ENCODE peak calls at places on chromosomes 4 and X, in four cellular contexts. J is GM12892, O is GM12878, R is breast epithelium. T is an unnamed sample.

GRCh38 chr4:130403221-130403620 is 1307.3 kb downstream of the C4orf33 start:
- DNase-seq in J (no peak), O (no peak), R (no peak), T (no peak)

GRCh38 chrX:109710181-109710580 is 22.9 kb downstream of the ACSL4 start:
- DNase-seq in O (no peak), J (no peak), R (no peak), T (no peak)

GRCh38 chr4:119227690-119228089 is 15.2 kb downstream of the USP53 start:
- DNase-seq in R (no peak), J (no peak), O (no peak), T (no peak)

GRCh38 chrX:53086464-53086863 is 4.3 kb downstream of the TSPYL2 start:
- DNase-seq in R (no peak), J (no peak), O (no peak), T (no peak)

GRCh38 chrX:66018585-66019309 is 21.1 kb downstream of the VSIG4 start:
- DNase-seq in R (no peak), J (no peak), O (no peak), T (no peak)

GRCh38 chrX:70444326-70445196 is at the start of gene DLG3:
- DNase-seq in O (no peak), R (no peak), J (no peak), T (no peak)

GRCh38 chr4:184357164-184357563 is 117.2 kb downstream of the IRF2 start:
- DNase-seq in R (no peak), J (no peak), O (no peak), T (no peak)

GRCh38 chrX:136665258-136665900 is 17.4 kb downstream of the CD40LG start:
- DNase-seq in R (no peak), O (no peak), J (no peak), T (no peak)

GRCh38 chr4:138230048-138230447 is 12.1 kb downstream of the SLC7A11 start:
- DNase-seq in J (no peak), R (no peak), O (no peak), T (no peak)

GRCh38 chr4:153919667-153920066 is 130.8 kb upstream of the SFRP2 start:
- DNase-seq in O (no peak), J (no peak), R (no peak), T (no peak)

GRCh38 chrX:106862972-106863688 is 40.0 kb downstream of the RIPPLY1 start:
- DNase-seq in R (no peak), J (no peak), O (no peak), T (no peak)

GRCh38 chr4:14264437-14264836 is 636.9 kb upstream of the BOD1L1 start:
- DNase-seq in O (no peak), R (no peak), J (no peak), T (no peak)

GRCh38 chrX:97672138-97672537 is 788.4 kb downstream of the RPA4 start:
- DNase-seq in R (no peak), J (no peak), O (no peak), T (no peak)

GRCh38 chr4:89598602-89599001 is 238.4 kb downstream of the SNCA start:
- DNase-seq in J (no peak), O (no peak), R (no peak), T (no peak)

GRCh38 chrX:68834371-68835103 is 5.7 kb downstream of the EFNB1 start:
- DNase-seq in R (no peak), O (no peak), J (no peak), T (peak; percentile 14)

GRCh38 chrX:136541294-136541693 is 9.3 kb downstream of the VGLL1 start:
- DNase-seq in J (no peak), O (no peak), R (no peak), T (no peak)

GRCh38 chr4:184396570-184397515 is 77.5 kb downstream of the IRF2 start:
- DNase-seq in R (no peak), O (no peak), J (no peak), T (no peak)

GRCh38 chr4:164613761-164614277 is 140.1 kb upstream of the SMIM31 start:
- DNase-seq in J (no peak), R (no peak), O (no peak), T (no peak)

GRCh38 chr4:106369456-106370060 is 980 bp upstream of the GIMD1 start:
- DNase-seq in O (peak; percentile 20), J (no peak), R (no peak), T (no peak)

GRCh38 chr4:20639346-20639745 is 60.9 kb upstream of the PACRGL start:
- DNase-seq in R (no peak), O (no peak), J (no peak), T (no peak)

GRCh38 chr4:16496501-16496900 is 270.2 kb upstream of the TAPT1 start:
- DNase-seq in O (no peak), J (no peak), R (no peak), T (no peak)

GRCh38 chr4:176584031-176584430 is 208.7 kb downstream of the VEGFC start:
- DNase-seq in R (no peak), J (no peak), O (no peak), T (no peak)

GRCh38 chr4:9997881-9998280 is 23.4 kb downstream of the SLC2A9 start:
- DNase-seq in O (no peak), J (no peak), R (no peak), T (no peak)

GRCh38 chr4:1050486-1051213 is 39.2 kb downstream of the FGFRL1 start:
- DNase-seq in J (peak; percentile 3), R (peak; percentile 51), O (no peak), T (no peak)

GRCh38 chr4:1051472-1051871 is 40.0 kb downstream of the FGFRL1 start:
- DNase-seq in O (no peak), R (peak; percentile 33), J (no peak), T (no peak)

GRCh38 chr4:1052231-1052671 is 40.8 kb downstream of the FGFRL1 start:
- DNase-seq in J (no peak), R (peak; percentile 43), O (no peak), T (peak; percentile 48)

GRCh38 chr4:1055721-1056590 is 44.5 kb downstream of the FGFRL1 start:
- DNase-seq in J (no peak), O (no peak), R (peak; percentile 51), T (peak; percentile 91)

DNA sequence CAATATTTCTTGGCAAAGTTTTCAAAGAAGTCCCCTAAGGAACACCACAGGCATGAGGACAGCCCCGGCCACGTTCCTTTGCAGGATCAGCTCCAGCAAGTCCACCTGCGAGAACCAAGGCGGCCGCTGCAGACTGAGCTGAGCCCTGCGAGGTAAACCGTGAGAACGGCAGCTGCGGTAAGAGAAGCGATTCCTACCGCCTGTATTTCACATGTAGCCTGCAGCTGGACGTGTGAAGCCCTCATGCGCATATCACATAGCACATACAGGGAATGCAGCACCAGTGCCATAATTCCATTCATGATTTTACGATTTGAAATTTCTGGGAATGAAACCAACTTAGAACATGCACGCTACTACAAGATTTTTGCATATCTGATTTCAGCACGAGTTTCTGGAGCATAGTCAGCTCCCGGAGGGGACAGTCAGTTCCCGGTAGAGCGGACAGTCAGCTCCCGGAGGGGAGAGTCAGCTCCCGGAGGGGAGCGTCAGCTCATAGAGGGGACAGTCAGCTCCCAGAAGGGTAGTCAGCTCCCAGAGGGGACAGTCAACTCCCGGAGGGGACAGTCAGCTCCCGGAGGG is 41.7 kb downstream of the FGFRL1 start:
- DNase-seq in R (peak; percentile 56), J (no peak), O (no peak), T (peak; percentile 34)
- TF ChIP-seq POLR2AphosphoS5 in R (no peak), J (no peak), O (no peak), T (no peak)

GRCh38 chr4:98994474-98995182 is 893 bp upstream of the METAP1 start:
- DNase-seq in O (no peak), J (no peak), R (no peak), T (peak; percentile 34)

GRCh38 chr4:98996056-98996941 is 778 bp downstream of the METAP1 start:
- DNase-seq in J (no peak), O (no peak), R (no peak), T (peak; percentile 22)

GRCh38 chr4:98997176-98997575 is 1.7 kb downstream of the METAP1 start:
- DNase-seq in J (no peak), R (no peak), O (no peak), T (no peak)

GRCh38 chr4:98993419-98994071 is 2.0 kb upstream of the METAP1 start:
- DNase-seq in O (no peak), J (no peak), R (no peak), T (peak; percentile 83)

DNA sequence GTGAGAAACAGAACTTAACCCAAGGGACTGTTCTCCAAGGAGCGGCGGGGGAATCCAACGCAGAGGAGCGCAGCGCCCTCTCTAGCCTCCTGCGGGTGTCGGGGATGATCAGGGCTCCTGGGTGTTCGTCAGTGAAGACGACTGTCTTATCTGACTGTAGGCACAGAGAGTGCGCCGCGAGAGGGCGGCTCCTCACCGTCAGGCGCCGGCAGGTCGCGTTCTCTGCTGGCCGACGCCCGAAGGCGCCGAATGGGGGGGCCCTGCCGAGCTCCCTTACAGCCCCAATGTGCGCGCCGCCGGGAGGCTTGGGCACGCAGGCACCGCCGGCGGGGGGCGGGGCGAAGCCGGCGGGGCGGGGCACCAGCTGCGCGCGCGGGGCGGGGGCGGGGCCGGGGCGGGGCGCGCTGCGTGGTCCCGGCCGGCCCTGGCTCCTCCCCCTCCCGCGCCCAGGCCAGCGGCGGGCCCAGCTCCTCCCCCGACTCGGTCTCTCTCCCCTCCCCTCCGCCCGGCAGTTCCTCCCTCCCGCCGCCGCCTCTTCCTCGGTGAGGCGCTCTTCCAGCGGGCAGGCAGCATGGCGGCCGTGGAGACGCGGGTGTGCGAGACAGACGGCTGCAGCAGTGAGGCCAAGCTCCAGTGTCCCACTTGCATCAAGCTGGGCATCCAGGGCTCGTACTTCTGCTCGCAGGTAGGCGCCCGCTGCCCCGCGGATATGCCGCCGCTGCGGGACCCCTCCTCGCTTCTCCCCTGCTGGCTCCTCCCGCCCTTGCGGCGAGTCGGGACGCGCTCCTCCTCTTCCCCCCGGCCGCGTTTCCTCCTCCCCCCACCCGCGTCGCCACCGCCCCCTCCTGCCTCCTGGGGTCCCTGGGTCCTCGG is at the start of gene METAP1:
- DNase-seq in J (peak; percentile 80), O (peak; percentile 79), R (peak; percentile 86), T (peak; percentile 97)
- TF ChIP-seq POLR2A in J (peak; percentile 82), O (peak; percentile 96), R (no peak), T (peak; percentile 61)

DNA sequence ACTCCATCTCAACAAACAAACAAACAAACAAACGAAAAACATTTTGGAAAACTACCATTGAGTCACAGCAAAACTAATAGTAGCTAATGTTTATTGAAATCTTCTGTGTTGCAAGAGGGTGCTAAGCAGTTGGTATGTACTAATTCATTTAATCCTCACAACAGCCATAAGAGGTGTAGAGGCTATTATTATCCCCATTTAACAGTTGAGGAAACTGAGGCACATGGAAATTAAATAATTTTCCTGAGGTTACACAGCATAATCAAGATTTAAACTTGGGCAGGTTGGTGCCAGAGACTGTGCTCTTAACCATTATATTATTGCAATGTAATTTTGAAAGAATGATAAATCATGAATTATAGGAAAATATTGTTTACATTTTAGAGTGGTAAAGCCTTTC is 17.5 kb upstream of the RHOH start:
- DNase-seq in J (no peak), O (no peak), R (no peak), T (no peak)
- TF ChIP-seq POLR2AphosphoS5 in J (no peak), O (no peak), R (no peak), T (no peak)

DNA sequence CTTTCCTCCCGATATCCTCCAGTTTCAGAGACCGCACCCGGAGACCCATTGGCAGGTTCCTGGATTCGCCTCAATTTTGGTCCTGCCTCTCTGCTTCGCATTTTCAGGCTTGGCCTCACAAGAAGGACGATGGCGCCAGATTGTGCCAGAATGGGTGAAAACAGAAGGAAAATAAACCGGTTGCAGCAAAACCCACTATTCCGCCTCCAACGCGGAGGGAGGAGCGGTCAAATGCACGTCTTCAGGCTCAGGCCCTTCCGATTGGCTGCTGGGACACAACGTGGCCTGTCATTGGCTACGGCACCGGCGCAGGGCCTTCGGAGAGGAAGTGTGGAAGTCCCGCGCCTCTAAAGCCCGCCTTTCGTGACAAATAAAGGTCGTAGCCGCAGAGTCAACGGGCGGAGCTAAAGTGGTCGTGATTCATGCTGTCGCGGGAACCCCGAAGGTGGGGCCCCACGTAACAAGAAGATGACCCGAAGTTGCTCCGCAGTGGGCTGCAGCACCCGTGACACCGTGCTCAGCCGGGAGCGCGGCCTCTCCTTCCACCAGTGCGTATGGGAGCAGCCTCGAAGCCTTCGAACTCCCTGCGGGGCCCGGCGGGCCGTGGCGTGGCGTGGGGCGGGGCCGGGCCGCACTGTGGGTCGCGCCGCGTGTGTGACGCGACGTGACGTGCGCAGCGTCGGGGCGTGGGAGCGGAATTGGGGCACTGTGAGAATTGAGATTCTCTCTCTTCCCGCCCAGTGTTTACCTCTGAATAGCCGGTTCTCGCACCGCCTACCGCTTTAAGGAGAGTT is at the start of gene THAP9:
- DNase-seq in R (peak; percentile 98), O (peak; percentile 96), J (peak; percentile 75), T (peak; percentile 99)
- TF ChIP-seq POLR2A in R (peak; percentile 69), O (peak; percentile 93), J (peak; percentile 96), T (peak; percentile 86)

T was measured in upper lobe of left lung.